ENCODE peak calls at places on chromosomes 13 and 19, in five cellular contexts. R is neuronal stem cell, M is H1, D is trophoblast cell, B is H9. P is an unnamed sample.

GRCh38 chr19:34639491-34640085 is 37.4 kb downstream of the SCGB2B2 start:
- DNase-seq in B (peak; percentile 61), R (peak; percentile 45), D (peak; percentile 41), M (no peak), P (peak; percentile 58)

GRCh38 chr19:4052114-4052992 is 14.3 kb downstream of the ZBTB7A start:
- DNase-seq in D (no peak), M (no peak), B (no peak), R (no peak), P (no peak)

GRCh38 chr19:52297601-52298358 is 811 bp downstream of the ZNF480 start:
- DNase-seq in B (no peak), D (no peak), M (no peak), R (peak; percentile 1), P (peak; percentile 20)

GRCh38 chr19:35206379-35206778 is 22.2 kb downstream of the FAM187B start:
- DNase-seq in M (no peak), D (no peak), B (no peak), R (no peak), P (no peak)

GRCh38 chr19:2051771-2052704 is 994 bp upstream of the MKNK2 start:
- DNase-seq in B (peak; percentile 30), R (no peak), M (no peak), D (no peak), P (no peak)

GRCh38 chr19:8194528-8195275 is 14.5 kb upstream of the CERS4 start:
- DNase-seq in D (no peak), M (no peak), R (no peak), B (no peak), P (no peak)

GRCh38 chr13:46572758-46573384 is 19.9 kb downstream of the LRCH1 start:
- DNase-seq in B (no peak), R (no peak), M (no peak), D (no peak), P (no peak)

GRCh38 chr13:59829690-59830089 is 334.0 kb downstream of the DIAPH3 start:
- DNase-seq in B (no peak), D (no peak), M (no peak), R (no peak), P (no peak)

GRCh38 chr19:39166571-39167391 is 30.0 kb upstream of the NCCRP1 start:
- DNase-seq in R (no peak), B (no peak), D (peak; percentile 41), M (no peak), P (no peak)

GRCh38 chr13:112881656-112882554 is 87.1 kb upstream of the MCF2L start:
- DNase-seq in M (no peak), B (no peak), D (no peak), R (no peak), P (no peak)

GRCh38 chr13:30364876-30365275 is 57.4 kb upstream of the UBE2L5 start:
- DNase-seq in B (no peak), R (no peak), D (no peak), M (no peak), P (peak; percentile 47)

GRCh38 chr13:20303636-20304035 is 71.5 kb upstream of the GJB6 start:
- DNase-seq in M (no peak), D (peak; percentile 79), R (no peak), B (no peak), P (peak; percentile 4)

GRCh38 chr13:20305587-20305986 is 73.5 kb upstream of the GJB6 start:
- DNase-seq in B (no peak), R (no peak), D (no peak), M (no peak), P (no peak)

GRCh38 chr13:20306039-20306438 is 73.9 kb upstream of the GJB6 start:
- DNase-seq in D (no peak), B (no peak), R (no peak), M (no peak), P (no peak)

GRCh38 chr13:20297181-20297580 is 65.1 kb upstream of the GJB6 start:
- DNase-seq in D (no peak), B (no peak), M (no peak), R (no peak), P (no peak)

GRCh38 chr13:20301391-20302071 is 69.4 kb upstream of the GJB6 start:
- DNase-seq in R (peak; percentile 2), M (no peak), B (peak; percentile 48), D (no peak), P (no peak)
- H2BK12ac ChIP-seq in R (no peak overlapping the region), M (peak overlapping the region; percentile 68), B (no peak overlapping the region), D (no peak overlapping the region), P (no peak overlapping the region)

GRCh38 chr13:110809871-110810486 is 96.5 kb downstream of the ING1 start:
- DNase-seq in R (no peak), D (no peak), M (no peak), B (no peak), P (no peak)

GRCh38 chr13:110812111-110812868 is 98.8 kb downstream of the ING1 start:
- DNase-seq in B (peak; percentile 59), D (no peak), R (no peak), M (no peak), P (no peak)

GRCh38 chr13:110812869-110813645 is 99.6 kb downstream of the ING1 start:
- DNase-seq in B (no peak), M (no peak), R (no peak), D (no peak), P (no peak)

GRCh38 chr13:110811008-110811720 is 97.7 kb downstream of the ING1 start:
- DNase-seq in R (no peak), D (no peak), M (no peak), B (no peak), P (no peak)

GRCh38 chr13:110811751-110812110 is 98.2 kb downstream of the ING1 start:
- DNase-seq in R (no peak), D (no peak), B (no peak), M (no peak), P (no peak)
- H2BK12ac ChIP-seq in R (no peak overlapping the region), D (no peak overlapping the region), B (no peak overlapping the region), M (peak overlapping the region; percentile 71), P (no peak overlapping the region)

GRCh38 chr13:77521194-77521593 is 14.3 kb upstream of the SCEL start:
- DNase-seq in D (no peak), R (no peak), M (no peak), B (no peak), P (no peak)

GRCh38 chr13:77515785-77516184 is 19.7 kb upstream of the SCEL start:
- DNase-seq in D (no peak), B (no peak), M (no peak), R (no peak), P (no peak)

GRCh38 chr13:77516342-77516789 is 19.1 kb upstream of the SCEL start:
- DNase-seq in B (no peak), R (no peak), M (no peak), D (no peak), P (peak; percentile 12)

GRCh38 chr13:77519808-77520207 is 15.7 kb upstream of the SCEL start:
- DNase-seq in M (no peak), B (no peak), R (no peak), D (no peak), P (no peak)

DNA sequence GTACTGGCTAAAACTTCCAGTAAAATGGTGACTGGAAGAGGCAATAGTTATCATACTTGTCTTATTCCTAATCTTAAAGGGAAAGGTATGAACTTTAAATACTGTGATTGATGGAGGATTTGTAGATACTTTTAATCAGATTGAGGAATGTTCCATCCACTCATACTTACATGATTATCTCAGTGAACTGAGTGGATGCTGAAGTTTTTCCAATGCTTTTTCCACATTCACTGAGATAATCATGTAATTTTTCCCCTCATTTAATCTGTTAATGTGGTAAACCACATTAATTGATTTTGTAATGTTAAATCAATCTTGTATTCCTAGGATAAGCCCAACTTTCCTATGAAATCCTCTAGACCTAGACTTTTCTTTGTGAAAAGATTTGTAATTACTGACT is 17.2 kb upstream of the SCEL start:
- DNase-seq in B (no peak), D (no peak), M (no peak), R (no peak), P (no peak)
- H2BK12ac ChIP-seq in B (no peak overlapping the region), D (no peak overlapping the region), M (no peak overlapping the region), R (no peak overlapping the region), P (no peak overlapping the region)

DNA sequence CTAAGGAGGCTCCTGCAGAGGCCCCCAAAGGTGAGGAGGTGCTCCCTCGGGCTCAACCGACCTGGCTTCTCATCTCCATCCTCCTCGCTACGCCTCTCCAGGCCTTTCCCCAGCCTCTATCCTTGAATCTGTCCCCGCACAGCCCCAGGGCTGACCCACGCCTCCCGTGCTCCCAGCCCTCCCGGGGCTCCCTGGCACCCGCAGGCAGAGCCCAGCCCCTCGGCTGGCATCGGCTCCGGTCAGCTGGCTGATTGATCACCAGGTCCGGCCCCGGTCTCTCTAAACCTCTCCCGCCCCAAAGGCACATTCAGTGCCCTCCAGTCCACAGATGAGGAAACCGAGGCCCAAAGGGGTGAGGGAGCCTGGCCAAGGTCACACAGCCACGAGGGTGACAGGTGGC is 2.5 kb downstream of the MYBPC2 start:
- DNase-seq in D (no peak), M (no peak), B (no peak), R (no peak), P (no peak)
- H2BK12ac ChIP-seq in D (no peak overlapping the region), M (no peak overlapping the region), B (no peak overlapping the region), R (no peak overlapping the region), P (no peak overlapping the region)

GRCh38 chr19:56167064-56167578 is 8.7 kb upstream of the GALP start:
- DNase-seq in D (no peak), B (no peak), R (peak; percentile 42), M (no peak), P (peak; percentile 11)
- H2BK12ac ChIP-seq in D (no peak overlapping the region), B (no peak overlapping the region), R (no peak overlapping the region), M (no peak overlapping the region), P (no peak overlapping the region)

GRCh38 chr19:13176345-13176744 is 26.1 kb downstream of the IER2 start:
- DNase-seq in D (no peak), B (no peak), R (no peak), M (no peak), P (no peak)

GRCh38 chr19:13172335-13173128 is 22.3 kb downstream of the IER2 start:
- DNase-seq in B (no peak), R (no peak), D (peak; percentile 87), M (no peak), P (peak; percentile 91)

GRCh38 chr19:13171146-13171545 is 20.9 kb downstream of the IER2 start:
- DNase-seq in D (no peak), M (no peak), R (no peak), B (no peak), P (no peak)

GRCh38 chr19:13169769-13170168 is 19.6 kb downstream of the IER2 start:
- DNase-seq in M (no peak), B (no peak), R (no peak), D (peak; percentile 99), P (peak; percentile 80)

GRCh38 chr19:13173129-13173737 is 23.0 kb downstream of the IER2 start:
- DNase-seq in B (no peak), D (no peak), M (no peak), R (no peak), P (no peak)
- H2BK12ac ChIP-seq in B (no peak overlapping the region), D (peak overlapping the region; percentile 77), M (no peak overlapping the region), R (no peak overlapping the region), P (peak overlapping the region; percentile 86)

GRCh38 chr13:33692531-33692930 is 125.4 kb upstream of the RFC3 start:
- DNase-seq in D (peak; percentile 19), M (no peak), B (no peak), R (no peak), P (no peak)
- H2BK12ac ChIP-seq in D (no peak overlapping the region), M (no peak overlapping the region), B (no peak overlapping the region), R (no peak overlapping the region), P (no peak overlapping the region)

GRCh38 chr13:54361460-54361859 is 1332.8 kb downstream of the OLFM4 start:
- DNase-seq in M (no peak), B (no peak), R (no peak), D (no peak), P (no peak)

GRCh38 chr13:54356849-54357248 is 1328.2 kb downstream of the OLFM4 start:
- DNase-seq in B (no peak), R (peak; percentile 24), M (no peak), D (no peak), P (no peak)

GRCh38 chr13:54356209-54356608 is 1327.6 kb downstream of the OLFM4 start:
- DNase-seq in B (no peak), M (no peak), D (no peak), R (no peak), P (no peak)

GRCh38 chr13:54357284-54357933 is 1328.8 kb downstream of the OLFM4 start:
- DNase-seq in B (peak; percentile 39), R (no peak), M (no peak), D (no peak), P (no peak)
- H2BK12ac ChIP-seq in B (no peak overlapping the region), R (no peak overlapping the region), M (peak overlapping the region; percentile 89), D (no peak overlapping the region), P (no peak overlapping the region)